ENCODE peak calls at places on chromosomes 3 and 15, in ten cellular contexts. O, H, C, D, E, F, M, Z, T and V are unnamed samples.

GRCh38 chr3:127815641-127816605 is 6.4 kb downstream of the MGLL start:
- DNase-seq in E (peak; percentile 88), F (no peak), O (no peak), Z (no peak), T (no peak), C (no peak), D (no peak), H (no peak), M (no peak), V (no peak)

GRCh38 chr3:125055165-125055912 is 458 bp downstream of the HEG1 start:
- DNase-seq in M (peak; percentile 20), T (no peak), F (peak; percentile 55), C (no peak), Z (no peak), H (no peak), E (peak; percentile 57), D (peak; percentile 37), O (no peak), V (no peak)

GRCh38 chr3:186694288-186695032 is 22.7 kb upstream of the KNG1 start:
- DNase-seq in C (no peak), F (no peak), O (no peak), H (peak; percentile 66), D (no peak), T (no peak), E (no peak), M (no peak), Z (no peak), V (no peak)

GRCh38 chr3:141401584-141402475 is 33.5 kb downstream of the ZBTB38 start:
- DNase-seq in F (peak; percentile 71), H (no peak), M (no peak), Z (no peak), T (peak; percentile 75), E (peak; percentile 77), D (peak; percentile 48), O (peak; percentile 41), C (no peak), V (no peak)

GRCh38 chr3:126100688-126101301 is 16.9 kb upstream of the SLC41A3 start:
- DNase-seq in H (no peak), Z (no peak), T (no peak), M (peak; percentile 90), E (no peak), O (peak; percentile 59), C (peak; percentile 29), D (peak; percentile 41), F (no peak), V (no peak)

GRCh38 chr15:78599189-78599588 is 21.6 kb downstream of the CHRNA3 start:
- DNase-seq in D (peak; percentile 9), M (no peak), H (no peak), Z (no peak), C (no peak), O (no peak), F (no peak), T (no peak), E (no peak), V (no peak)

GRCh38 chr15:70541511-70541910 is 221.8 kb downstream of the UACA start:
- DNase-seq in D (no peak), O (no peak), T (no peak), H (no peak), M (no peak), F (no peak), Z (no peak), C (no peak), E (no peak), V (no peak)

GRCh38 chr3:127067116-127067910 is 84.4 kb downstream of the PLXNA1 start:
- DNase-seq in F (no peak), E (no peak), C (no peak), D (no peak), M (no peak), O (no peak), T (no peak), Z (no peak), H (no peak), V (no peak)

GRCh38 chr3:70110066-70110465 is 110.5 kb downstream of the SAMMSON start:
- DNase-seq in Z (no peak), D (no peak), O (no peak), E (no peak), F (no peak), T (no peak), C (no peak), H (no peak), M (no peak), V (no peak)

GRCh38 chr3:149487598-149488197 is 13.2 kb downstream of the TM4SF4 start:
- DNase-seq in T (no peak), C (no peak), H (no peak), O (no peak), F (no peak), M (no peak), D (no peak), Z (no peak), E (no peak), V (no peak)
- TF ChIP-seq CTCF in T (peak; percentile 41), C (peak; percentile 53), H (peak; percentile 40), O (peak; percentile 45), F (peak; percentile 40), M (no peak), D (peak; percentile 39), Z (peak; percentile 92), E (no peak), V (no peak)

GRCh38 chr3:59709702-59710555 is 660.1 kb upstream of the CFAP20DC start:
- DNase-seq in D (no peak), O (no peak), E (peak; percentile 59), M (no peak), Z (no peak), H (no peak), F (peak; percentile 37), C (no peak), T (peak; percentile 82), V (peak; percentile 42)
- H3K4me3 ChIP-seq in D (no peak overlapping the region), O (no peak overlapping the region), E (no peak overlapping the region), M (no peak overlapping the region), Z (no peak overlapping the region), H (no peak overlapping the region), F (no peak overlapping the region), C (no peak overlapping the region), T (no peak overlapping the region), V (no peak overlapping the region)

GRCh38 chr3:14274999-14275961 is 96.7 kb downstream of the LSM3 start:
- DNase-seq in F (no peak), E (no peak), O (no peak), M (no peak), D (no peak), C (peak; percentile 11), T (no peak), H (no peak), Z (no peak), V (no peak)
- TF ChIP-seq CTCF in F (peak; percentile 45), E (no peak), O (peak; percentile 35), M (peak; percentile 27), D (peak; percentile 27), C (peak; percentile 31), T (peak; percentile 18), H (peak; percentile 20), Z (peak; percentile 49), V (no peak)

GRCh38 chr15:28919201-28919627 is 33.4 kb downstream of the APBA2 start:
- DNase-seq in T (peak; percentile 35), H (no peak), D (no peak), O (no peak), F (no peak), E (no peak), M (no peak), Z (no peak), C (no peak), V (no peak)
- H3K4me3 ChIP-seq in T (no peak overlapping the region), H (no peak overlapping the region), D (no peak overlapping the region), O (peak overlapping the region; percentile 36), F (no peak overlapping the region), E (no peak overlapping the region), M (no peak overlapping the region), Z (no peak overlapping the region), C (no peak overlapping the region), V (no peak overlapping the region)